ENCODE peak calls at places on chromosomes 2 and 18, in five cellular contexts. One of them, this sample, is unnamed.

GRCh38 chr2:170991398-170992185 is 62.5 kb downstream of the GORASP2 start:
- DNase-seq in right lobe of liver: no peak
- DNase-seq in IMR-90: no peak
- DNase-seq in Caco-2: no peak
- DNase-seq in tibial nerve: no peak
- DNase-seq in this sample: no peak

GRCh38 chr2:218041302-218042165 is 27.5 kb upstream of the RUFY4 start:
- DNase-seq in right lobe of liver: no peak
- DNase-seq in IMR-90: no peak
- DNase-seq in Caco-2: no peak
- DNase-seq in tibial nerve: no peak
- DNase-seq in this sample: no peak

GRCh38 chr18:57771183-57771582 is 31.9 kb downstream of the ATP8B1 start:
- DNase-seq in right lobe of liver: no peak
- DNase-seq in IMR-90: no peak
- DNase-seq in Caco-2: no peak
- DNase-seq in tibial nerve: no peak
- DNase-seq in this sample: no peak

GRCh38 chr2:107936427-107937359 is 49.6 kb upstream of the SLC5A7 start:
- DNase-seq in right lobe of liver: no peak
- DNase-seq in IMR-90: no peak
- DNase-seq in Caco-2: no peak
- DNase-seq in tibial nerve: no peak
- DNase-seq in this sample: no peak

GRCh38 chr2:219116776-219117646 is 43.6 kb downstream of the NHEJ1 start:
- DNase-seq in right lobe of liver: peak; percentile 57
- DNase-seq in IMR-90: no peak
- DNase-seq in Caco-2: no peak
- DNase-seq in tibial nerve: no peak
- DNase-seq in this sample: no peak

GRCh38 chr18:51448949-51449348 is 251.5 kb upstream of the MEX3C start:
- DNase-seq in right lobe of liver: no peak
- DNase-seq in IMR-90: no peak
- DNase-seq in Caco-2: no peak
- DNase-seq in tibial nerve: no peak
- DNase-seq in this sample: no peak

GRCh38 chr2:76642122-76642521 is 880.1 kb downstream of the LRRTM4 start:
- DNase-seq in right lobe of liver: no peak
- DNase-seq in IMR-90: no peak
- DNase-seq in Caco-2: no peak
- DNase-seq in tibial nerve: no peak
- DNase-seq in this sample: no peak

GRCh38 chr2:234565201-234565600 is 68.3 kb upstream of the ARL4C start:
- DNase-seq in right lobe of liver: no peak
- DNase-seq in IMR-90: no peak
- DNase-seq in Caco-2: no peak
- DNase-seq in tibial nerve: no peak
- DNase-seq in this sample: no peak

GRCh38 chr2:10223471-10223870 is 79.2 kb upstream of the HPCAL1 start:
- DNase-seq in right lobe of liver: no peak
- DNase-seq in IMR-90: no peak
- DNase-seq in Caco-2: no peak
- DNase-seq in tibial nerve: no peak
- DNase-seq in this sample: no peak

GRCh38 chr2:41853427-41854191 is 194.2 kb upstream of the PKDCC start:
- DNase-seq in right lobe of liver: no peak
- DNase-seq in IMR-90: peak; percentile 65
- DNase-seq in Caco-2: peak; percentile 70
- DNase-seq in tibial nerve: no peak
- DNase-seq in this sample: no peak

GRCh38 chr2:237498341-237498740 is 11.3 kb downstream of the MLPH start:
- DNase-seq in right lobe of liver: no peak
- DNase-seq in IMR-90: no peak
- DNase-seq in Caco-2: no peak
- DNase-seq in tibial nerve: no peak
- DNase-seq in this sample: no peak

GRCh38 chr2:72263043-72263780 is 115.5 kb upstream of the CYP26B1 start:
- DNase-seq in right lobe of liver: no peak
- DNase-seq in IMR-90: peak; percentile 5
- DNase-seq in Caco-2: no peak
- DNase-seq in tibial nerve: no peak
- DNase-seq in this sample: no peak

GRCh38 chr2:214587442-214587841 is 176.6 kb downstream of the VWC2L start:
- DNase-seq in right lobe of liver: no peak
- DNase-seq in IMR-90: no peak
- DNase-seq in Caco-2: no peak
- DNase-seq in tibial nerve: no peak
- DNase-seq in this sample: no peak

GRCh38 chr2:17658251-17658843 is 95.3 kb downstream of the SMC6 start:
- DNase-seq in right lobe of liver: no peak
- DNase-seq in IMR-90: peak; percentile 76
- DNase-seq in Caco-2: no peak
- DNase-seq in tibial nerve: no peak
- DNase-seq in this sample: no peak

GRCh38 chr2:96321230-96322103 is 3.6 kb upstream of the ITPRIPL1 start:
- DNase-seq in right lobe of liver: peak; percentile 64
- DNase-seq in IMR-90: peak; percentile 14
- DNase-seq in Caco-2: no peak
- DNase-seq in tibial nerve: no peak
- DNase-seq in this sample: no peak

GRCh38 chr2:162833345-162833744 is 5.2 kb downstream of the KCNH7 start:
- DNase-seq in right lobe of liver: no peak
- DNase-seq in IMR-90: no peak
- DNase-seq in Caco-2: no peak
- DNase-seq in tibial nerve: no peak
- DNase-seq in this sample: no peak

GRCh38 chr2:160332318-160332717 is 132.2 kb upstream of the ITGB6 start:
- DNase-seq in right lobe of liver: no peak
- DNase-seq in IMR-90: peak; percentile 65
- DNase-seq in Caco-2: no peak
- DNase-seq in tibial nerve: no peak
- DNase-seq in this sample: no peak

GRCh38 chr2:12694990-12695774 is 21.6 kb upstream of the TRIB2 start:
- DNase-seq in right lobe of liver: no peak
- DNase-seq in IMR-90: no peak
- DNase-seq in Caco-2: no peak
- DNase-seq in tibial nerve: no peak
- DNase-seq in this sample: no peak

GRCh38 chr2:162821718-162822117 is 16.8 kb downstream of the KCNH7 start:
- DNase-seq in right lobe of liver: no peak
- DNase-seq in IMR-90: no peak
- DNase-seq in Caco-2: no peak
- DNase-seq in tibial nerve: no peak
- DNase-seq in this sample: no peak

GRCh38 chr2:64228126-64228678 is 84.0 kb upstream of the PELI1 start:
- DNase-seq in right lobe of liver: peak; percentile 92
- DNase-seq in IMR-90: peak; percentile 53
- DNase-seq in Caco-2: peak; percentile 80
- DNase-seq in tibial nerve: peak; percentile 53
- DNase-seq in this sample: peak; percentile 50

GRCh38 chr2:165571477-165571876 is 102.0 kb downstream of the CSRNP3 start:
- DNase-seq in right lobe of liver: no peak
- DNase-seq in IMR-90: no peak
- DNase-seq in Caco-2: no peak
- DNase-seq in tibial nerve: no peak
- DNase-seq in this sample: no peak

GRCh38 chr2:165572155-165572554 is 102.7 kb downstream of the CSRNP3 start:
- DNase-seq in right lobe of liver: no peak
- DNase-seq in IMR-90: no peak
- DNase-seq in Caco-2: no peak
- DNase-seq in tibial nerve: no peak
- DNase-seq in this sample: no peak

GRCh38 chr2:165568361-165568760 is 98.9 kb downstream of the CSRNP3 start:
- DNase-seq in right lobe of liver: no peak
- DNase-seq in IMR-90: no peak
- DNase-seq in Caco-2: no peak
- DNase-seq in tibial nerve: no peak
- DNase-seq in this sample: no peak

GRCh38 chr2:165576409-165576808 is 106.9 kb downstream of the CSRNP3 start:
- DNase-seq in right lobe of liver: no peak
- DNase-seq in IMR-90: no peak
- DNase-seq in Caco-2: no peak
- DNase-seq in tibial nerve: no peak
- DNase-seq in this sample: no peak

DNA sequence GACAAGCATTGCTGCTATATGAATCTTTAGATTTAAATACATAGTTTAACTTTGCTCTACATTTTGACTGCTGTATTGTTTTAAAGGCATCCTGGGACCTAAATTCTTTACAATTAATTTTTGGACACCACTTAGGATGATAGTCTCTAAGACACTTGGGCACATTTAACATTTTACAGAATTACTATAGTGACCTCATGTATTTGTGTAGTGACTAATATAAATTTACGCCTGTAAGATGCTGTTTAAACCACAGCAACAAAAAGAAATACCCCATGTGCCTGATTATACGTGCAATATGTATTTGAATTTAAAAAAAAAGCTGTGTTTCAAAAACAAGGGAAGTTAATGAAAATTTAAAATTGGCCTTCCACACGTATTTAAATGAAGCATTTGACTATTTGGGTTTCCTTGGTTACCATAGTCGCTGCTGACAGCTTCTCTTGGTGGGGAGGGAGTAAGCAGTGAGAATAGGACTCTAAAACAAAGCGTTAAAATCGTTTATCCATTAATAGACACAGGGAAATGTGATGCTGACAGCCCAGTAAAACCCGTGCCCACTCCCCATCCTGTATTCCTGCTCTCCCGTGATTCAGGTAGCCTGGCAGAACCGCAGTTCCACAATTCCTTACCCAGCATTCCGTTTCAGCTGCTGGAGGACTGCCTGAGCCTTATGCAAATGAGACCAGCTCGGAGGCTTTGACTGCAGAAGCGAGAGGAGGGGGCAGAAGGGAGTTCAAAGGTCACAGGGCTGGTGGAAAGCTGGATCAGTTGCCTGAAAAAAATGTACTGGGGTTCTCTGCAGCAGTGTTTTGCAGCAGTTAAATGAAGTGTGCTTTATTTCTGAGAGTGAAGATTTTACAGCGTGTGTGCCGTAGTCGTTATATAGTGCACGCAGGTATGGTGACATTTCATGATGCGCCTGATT is 104.3 kb downstream of the CSRNP3 start:
- DNase-seq in right lobe of liver: peak; percentile 84
- DNase-seq in IMR-90: no peak
- DNase-seq in Caco-2: peak; percentile 83
- DNase-seq in tibial nerve: no peak
- DNase-seq in this sample: no peak
- H3K4me3 ChIP-seq in right lobe of liver: peak overlapping the region; percentile 56
- H3K4me3 ChIP-seq in IMR-90: no peak overlapping the region
- H3K4me3 ChIP-seq in Caco-2: peak overlapping the region; percentile 36
- H3K4me3 ChIP-seq in tibial nerve: peak overlapping the region; percentile 34
- H3K4me3 ChIP-seq in this sample: peak overlapping the region; percentile 25

GRCh38 chr2:104861295-104862060 is 7.6 kb downstream of the POU3F3 start:
- DNase-seq in right lobe of liver: no peak
- DNase-seq in IMR-90: no peak
- DNase-seq in Caco-2: no peak
- DNase-seq in tibial nerve: no peak
- DNase-seq in this sample: no peak

GRCh38 chr2:104858325-104858978 is 4.5 kb downstream of the POU3F3 start:
- DNase-seq in right lobe of liver: no peak
- DNase-seq in IMR-90: no peak
- DNase-seq in Caco-2: no peak
- DNase-seq in tibial nerve: no peak
- DNase-seq in this sample: no peak

GRCh38 chr2:104859310-104860130 is 5.6 kb downstream of the POU3F3 start:
- DNase-seq in right lobe of liver: no peak
- DNase-seq in IMR-90: no peak
- DNase-seq in Caco-2: no peak
- DNase-seq in tibial nerve: no peak
- DNase-seq in this sample: no peak

GRCh38 chr2:104862061-104862941 is 8.4 kb downstream of the POU3F3 start:
- DNase-seq in right lobe of liver: no peak
- DNase-seq in IMR-90: no peak
- DNase-seq in Caco-2: no peak
- DNase-seq in tibial nerve: no peak
- DNase-seq in this sample: no peak

DNA sequence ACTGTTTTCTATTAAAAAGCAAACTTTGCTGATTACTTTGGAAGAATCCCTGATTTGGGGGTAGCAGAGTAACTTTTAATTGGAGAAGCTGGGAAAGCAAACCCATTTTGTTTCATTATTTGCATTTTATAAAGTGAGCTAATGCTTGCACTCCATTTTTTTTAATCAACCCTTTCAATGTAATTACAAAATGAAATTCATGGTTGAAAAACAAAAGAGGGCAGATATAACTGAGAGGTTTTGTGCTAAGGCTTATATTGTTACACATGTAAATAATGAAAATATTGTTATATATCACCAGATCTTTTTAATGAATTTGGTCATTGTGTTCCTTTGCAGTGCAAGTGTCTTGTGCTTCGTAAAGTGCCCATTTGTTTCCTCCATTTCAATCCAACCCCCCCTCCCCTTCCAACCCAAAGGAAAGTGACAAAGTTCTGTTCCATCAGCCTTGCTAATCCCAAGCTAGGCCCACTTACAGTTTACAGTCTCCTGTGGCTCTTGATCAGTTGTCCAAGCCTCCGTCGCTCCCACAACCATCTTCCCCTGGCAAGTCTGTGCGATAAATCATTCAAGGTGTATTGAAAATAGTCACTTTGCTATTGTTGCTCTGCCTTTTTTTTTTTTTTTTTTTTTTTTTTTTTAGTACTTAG is 6.4 kb downstream of the POU3F3 start:
- DNase-seq in right lobe of liver: no peak
- DNase-seq in IMR-90: no peak
- DNase-seq in Caco-2: no peak
- DNase-seq in tibial nerve: no peak
- DNase-seq in this sample: no peak
- H3K27me3 ChIP-seq in right lobe of liver: peaks cover 27% of the 10 kb centered on the region
- H3K27me3 ChIP-seq in IMR-90: peaks cover 61% of the 10 kb centered on the region
- H3K27me3 ChIP-seq in Caco-2: peaks cover 2% of the 10 kb centered on the region
- H3K27me3 ChIP-seq in tibial nerve: peaks cover 3% of the 10 kb centered on the region
- H3K27me3 ChIP-seq in this sample: peaks cover 90% of the 10 kb centered on the region

GRCh38 chr2:60567919-60568874 is 14.7 kb upstream of the BCL11A start:
- DNase-seq in right lobe of liver: no peak
- DNase-seq in IMR-90: no peak
- DNase-seq in Caco-2: no peak
- DNase-seq in tibial nerve: no peak
- DNase-seq in this sample: no peak
- H3K4me3 ChIP-seq in right lobe of liver: no peak overlapping the region
- H3K4me3 ChIP-seq in IMR-90: no peak overlapping the region
- H3K4me3 ChIP-seq in Caco-2: no peak overlapping the region
- H3K4me3 ChIP-seq in tibial nerve: no peak overlapping the region
- H3K4me3 ChIP-seq in this sample: no peak overlapping the region

GRCh38 chr2:45769786-45770576 is 118.5 kb downstream of the PRKCE start:
- DNase-seq in right lobe of liver: no peak
- DNase-seq in IMR-90: no peak
- DNase-seq in Caco-2: no peak
- DNase-seq in tibial nerve: no peak
- DNase-seq in this sample: no peak

GRCh38 chr2:45771251-45771650 is 119.8 kb downstream of the PRKCE start:
- DNase-seq in right lobe of liver: no peak
- DNase-seq in IMR-90: peak; percentile 51
- DNase-seq in Caco-2: peak; percentile 53
- DNase-seq in tibial nerve: peak; percentile 30
- DNase-seq in this sample: no peak

GRCh38 chr2:45773909-45774308 is 122.4 kb downstream of the PRKCE start:
- DNase-seq in right lobe of liver: no peak
- DNase-seq in IMR-90: no peak
- DNase-seq in Caco-2: no peak
- DNase-seq in tibial nerve: no peak
- DNase-seq in this sample: no peak

GRCh38 chr2:45770773-45771172 is 119.3 kb downstream of the PRKCE start:
- DNase-seq in right lobe of liver: no peak
- DNase-seq in IMR-90: peak; percentile 60
- DNase-seq in Caco-2: no peak
- DNase-seq in tibial nerve: no peak
- DNase-seq in this sample: no peak

GRCh38 chr2:45772038-45772437 is 120.6 kb downstream of the PRKCE start:
- DNase-seq in right lobe of liver: no peak
- DNase-seq in IMR-90: no peak
- DNase-seq in Caco-2: no peak
- DNase-seq in tibial nerve: no peak
- DNase-seq in this sample: no peak
- H3K27me3 ChIP-seq in right lobe of liver: no peaks in the 10 kb centered on the region
- H3K27me3 ChIP-seq in IMR-90: no peaks in the 10 kb centered on the region
- H3K27me3 ChIP-seq in Caco-2: no peaks in the 10 kb centered on the region
- H3K27me3 ChIP-seq in tibial nerve: no peaks in the 10 kb centered on the region
- H3K27me3 ChIP-seq in this sample: no peaks in the 10 kb centered on the region

This sample was measured in gastrocnemius medialis.